ENCODE peak calls at places on chromosomes 3 and 15, in six cellular contexts. One of them, this sample, is unnamed.

GRCh38 chr3:154220462-154220861 is 99.3 kb downstream of the ARHGEF26 start:
- DNase-seq in tibial artery: no peak
- DNase-seq in IMR-90: no peak
- DNase-seq in spleen: no peak
- DNase-seq in AG09309: no peak
- DNase-seq in Peyer's patch: no peak
- DNase-seq in this sample: no peak

GRCh38 chr3:134857776-134858515 is 62.9 kb downstream of the EPHB1 start:
- DNase-seq in tibial artery: no peak
- DNase-seq in IMR-90: no peak
- DNase-seq in Peyer's patch: no peak
- DNase-seq in AG09309: no peak
- DNase-seq in spleen: no peak
- DNase-seq in this sample: no peak

GRCh38 chr3:39284457-39284881 is 4.6 kb upstream of the CX3CR1 start:
- DNase-seq in AG09309: no peak
- DNase-seq in tibial artery: no peak
- DNase-seq in spleen: no peak
- DNase-seq in IMR-90: no peak
- DNase-seq in Peyer's patch: no peak
- DNase-seq in this sample: no peak

GRCh38 chr3:45688194-45688881 is 858 bp upstream of the SACM1L start:
- DNase-seq in tibial artery: peak; percentile 49
- DNase-seq in IMR-90: peak; percentile 33
- DNase-seq in Peyer's patch: peak; percentile 33
- DNase-seq in spleen: peak; percentile 81
- DNase-seq in AG09309: no peak
- DNase-seq in this sample: no peak

GRCh38 chr15:81074773-81075172 is 59.3 kb upstream of the CFAP161 start:
- DNase-seq in Peyer's patch: no peak
- DNase-seq in IMR-90: no peak
- DNase-seq in spleen: no peak
- DNase-seq in tibial artery: no peak
- DNase-seq in AG09309: no peak
- DNase-seq in this sample: no peak

GRCh38 chr3:24591661-24592555 is 97.3 kb upstream of the THRB start:
- DNase-seq in Peyer's patch: no peak
- DNase-seq in spleen: no peak
- DNase-seq in AG09309: peak; percentile 18
- DNase-seq in IMR-90: no peak
- DNase-seq in tibial artery: no peak
- DNase-seq in this sample: no peak

GRCh38 chr15:68668926-68669600 is 90.3 kb downstream of the CORO2B start:
- DNase-seq in AG09309: no peak
- DNase-seq in Peyer's patch: no peak
- DNase-seq in spleen: peak; percentile 55
- DNase-seq in IMR-90: no peak
- DNase-seq in tibial artery: no peak
- DNase-seq in this sample: no peak

GRCh38 chr3:71930056-71930991 is 145.4 kb upstream of the PROK2 start:
- DNase-seq in spleen: no peak
- DNase-seq in Peyer's patch: no peak
- DNase-seq in IMR-90: peak; percentile 17
- DNase-seq in AG09309: peak; percentile 2
- DNase-seq in tibial artery: no peak
- DNase-seq in this sample: peak; percentile 72

GRCh38 chr3:185215873-185216586 is 37.8 kb downstream of the EHHADH start:
- DNase-seq in spleen: no peak
- DNase-seq in AG09309: no peak
- DNase-seq in Peyer's patch: no peak
- DNase-seq in tibial artery: no peak
- DNase-seq in IMR-90: peak; percentile 23
- DNase-seq in this sample: peak; percentile 48

GRCh38 chr3:123165163-123165562 is 36.6 kb upstream of the SEC22A start:
- DNase-seq in AG09309: no peak
- DNase-seq in tibial artery: no peak
- DNase-seq in Peyer's patch: no peak
- DNase-seq in spleen: no peak
- DNase-seq in IMR-90: no peak
- DNase-seq in this sample: no peak

GRCh38 chr3:190024912-190025311 is 95.8 kb downstream of the P3H2 start:
- DNase-seq in spleen: no peak
- DNase-seq in Peyer's patch: no peak
- DNase-seq in IMR-90: peak; percentile 77
- DNase-seq in AG09309: no peak
- DNase-seq in tibial artery: no peak
- DNase-seq in this sample: peak; percentile 74

GRCh38 chr3:46930945-46931403 is 45.6 kb downstream of the CCDC12 start:
- DNase-seq in tibial artery: peak; percentile 12
- DNase-seq in IMR-90: no peak
- DNase-seq in Peyer's patch: no peak
- DNase-seq in AG09309: no peak
- DNase-seq in spleen: peak; percentile 70
- DNase-seq in this sample: no peak

GRCh38 chr3:104820959-104821358 is 545.8 kb upstream of the ALCAM start:
- DNase-seq in Peyer's patch: no peak
- DNase-seq in AG09309: no peak
- DNase-seq in IMR-90: no peak
- DNase-seq in tibial artery: no peak
- DNase-seq in spleen: no peak
- DNase-seq in this sample: no peak

GRCh38 chr3:120218981-120219380 is 66.0 kb downstream of the GPR156 start:
- DNase-seq in AG09309: no peak
- DNase-seq in IMR-90: no peak
- DNase-seq in Peyer's patch: no peak
- DNase-seq in tibial artery: no peak
- DNase-seq in spleen: no peak
- DNase-seq in this sample: no peak

GRCh38 chr3:142779591-142779990 is 55.8 kb downstream of the TRPC1 start:
- DNase-seq in AG09309: no peak
- DNase-seq in spleen: no peak
- DNase-seq in IMR-90: peak; percentile 60
- DNase-seq in Peyer's patch: no peak
- DNase-seq in tibial artery: no peak
- DNase-seq in this sample: peak; percentile 10

GRCh38 chr3:105527949-105528348 is 161.2 kb downstream of the ALCAM start:
- DNase-seq in IMR-90: peak; percentile 49
- DNase-seq in spleen: no peak
- DNase-seq in AG09309: no peak
- DNase-seq in tibial artery: no peak
- DNase-seq in Peyer's patch: no peak
- DNase-seq in this sample: no peak

GRCh38 chr15:57323806-57324589 is 52.3 kb upstream of the CGNL1 start:
- DNase-seq in Peyer's patch: no peak
- DNase-seq in tibial artery: no peak
- DNase-seq in spleen: no peak
- DNase-seq in AG09309: no peak
- DNase-seq in IMR-90: peak; percentile 60
- DNase-seq in this sample: no peak

GRCh38 chr15:65829150-65829764 is 37.2 kb upstream of the DENND4A start:
- DNase-seq in Peyer's patch: no peak
- DNase-seq in spleen: no peak
- DNase-seq in AG09309: no peak
- DNase-seq in IMR-90: peak; percentile 22
- DNase-seq in tibial artery: no peak
- DNase-seq in this sample: peak; percentile 56

GRCh38 chr3:170047133-170047404 is 9.3 kb downstream of the GPR160 start:
- DNase-seq in AG09309: no peak
- DNase-seq in IMR-90: no peak
- DNase-seq in Peyer's patch: no peak
- DNase-seq in spleen: no peak
- DNase-seq in tibial artery: no peak
- DNase-seq in this sample: no peak

GRCh38 chr3:111649180-111649579 is 54.0 kb upstream of the ZBED2 start:
- DNase-seq in IMR-90: peak; percentile 73
- DNase-seq in AG09309: no peak
- DNase-seq in Peyer's patch: no peak
- DNase-seq in spleen: no peak
- DNase-seq in tibial artery: no peak
- DNase-seq in this sample: peak; percentile 88

GRCh38 chr15:75508741-75509532 is 57.4 kb upstream of the SIN3A start:
- DNase-seq in spleen: no peak
- DNase-seq in AG09309: no peak
- DNase-seq in IMR-90: peak; percentile 65
- DNase-seq in tibial artery: no peak
- DNase-seq in Peyer's patch: no peak
- DNase-seq in this sample: peak; percentile 72

GRCh38 chr3:54951405-54951804 is 23.5 kb upstream of the LRTM1 start:
- DNase-seq in tibial artery: peak; percentile 74
- DNase-seq in AG09309: peak; percentile 72
- DNase-seq in IMR-90: peak; percentile 93
- DNase-seq in Peyer's patch: peak; percentile 17
- DNase-seq in spleen: no peak
- DNase-seq in this sample: peak; percentile 90

GRCh38 chr15:32135326-32135725 is 105.0 kb downstream of the CHRNA7 start:
- DNase-seq in tibial artery: no peak
- DNase-seq in IMR-90: no peak
- DNase-seq in AG09309: no peak
- DNase-seq in spleen: no peak
- DNase-seq in Peyer's patch: no peak
- DNase-seq in this sample: no peak

GRCh38 chr3:99920530-99921376 is 103.1 kb downstream of the CMSS1 start:
- DNase-seq in tibial artery: peak; percentile 84
- DNase-seq in IMR-90: peak; percentile 76
- DNase-seq in Peyer's patch: peak; percentile 20
- DNase-seq in AG09309: no peak
- DNase-seq in spleen: no peak
- DNase-seq in this sample: peak; percentile 83

GRCh38 chr15:29638781-29639180 is 183.5 kb downstream of the TJP1 start:
- DNase-seq in spleen: no peak
- DNase-seq in Peyer's patch: no peak
- DNase-seq in tibial artery: no peak
- DNase-seq in AG09309: no peak
- DNase-seq in IMR-90: peak; percentile 14
- DNase-seq in this sample: no peak

GRCh38 chr3:125004196-125004595 is 51.6 kb downstream of the HEG1 start:
- DNase-seq in AG09309: no peak
- DNase-seq in IMR-90: peak; percentile 56
- DNase-seq in Peyer's patch: no peak
- DNase-seq in spleen: no peak
- DNase-seq in tibial artery: no peak
- DNase-seq in this sample: no peak

GRCh38 chr3:104133004-104133403 is 1233.7 kb upstream of the ALCAM start:
- DNase-seq in spleen: no peak
- DNase-seq in AG09309: no peak
- DNase-seq in Peyer's patch: no peak
- DNase-seq in tibial artery: no peak
- DNase-seq in IMR-90: no peak
- DNase-seq in this sample: no peak

GRCh38 chr3:56154297-56154696 is 314.0 kb downstream of the ERC2 start:
- DNase-seq in Peyer's patch: no peak
- DNase-seq in IMR-90: no peak
- DNase-seq in AG09309: no peak
- DNase-seq in spleen: no peak
- DNase-seq in tibial artery: no peak
- DNase-seq in this sample: no peak

GRCh38 chr3:161879470-161879869 is 382.9 kb downstream of the OTOL1 start:
- DNase-seq in IMR-90: no peak
- DNase-seq in Peyer's patch: no peak
- DNase-seq in AG09309: no peak
- DNase-seq in tibial artery: no peak
- DNase-seq in spleen: no peak
- DNase-seq in this sample: no peak

GRCh38 chr15:77530576-77530975 is 102.1 kb downstream of the LINGO1 start:
- DNase-seq in Peyer's patch: no peak
- DNase-seq in spleen: peak; percentile 23
- DNase-seq in AG09309: no peak
- DNase-seq in tibial artery: no peak
- DNase-seq in IMR-90: no peak
- DNase-seq in this sample: no peak

GRCh38 chr3:11662392-11662990 is 18.8 kb upstream of the VGLL4 start:
- DNase-seq in AG09309: no peak
- DNase-seq in IMR-90: no peak
- DNase-seq in tibial artery: no peak
- DNase-seq in Peyer's patch: no peak
- DNase-seq in spleen: no peak
- DNase-seq in this sample: peak; percentile 38
- TF ChIP-seq CTCF in AG09309: peak; percentile 61
- TF ChIP-seq CTCF in IMR-90: peak; percentile 35
- TF ChIP-seq CTCF in tibial artery: peak; percentile 40
- TF ChIP-seq CTCF in Peyer's patch: no peak
- TF ChIP-seq CTCF in spleen: no peak
- TF ChIP-seq CTCF in this sample: peak; percentile 53

GRCh38 chr15:96347181-96348111 is 16.9 kb downstream of the NR2F2 start:
- DNase-seq in Peyer's patch: no peak
- DNase-seq in AG09309: no peak
- DNase-seq in IMR-90: no peak
- DNase-seq in spleen: peak; percentile 80
- DNase-seq in tibial artery: peak; percentile 71
- DNase-seq in this sample: peak; percentile 80

GRCh38 chr15:96345560-96346389 is 15.3 kb downstream of the NR2F2 start:
- DNase-seq in AG09309: no peak
- DNase-seq in tibial artery: peak; percentile 91
- DNase-seq in Peyer's patch: no peak
- DNase-seq in IMR-90: peak; percentile 83
- DNase-seq in spleen: peak; percentile 86
- DNase-seq in this sample: peak; percentile 87

GRCh38 chr15:96344706-96345559 is 14.4 kb downstream of the NR2F2 start:
- DNase-seq in IMR-90: no peak
- DNase-seq in Peyer's patch: no peak
- DNase-seq in AG09309: no peak
- DNase-seq in spleen: no peak
- DNase-seq in tibial artery: no peak
- DNase-seq in this sample: peak; percentile 32

GRCh38 chr15:96348112-96349027 is 17.9 kb downstream of the NR2F2 start:
- DNase-seq in spleen: no peak
- DNase-seq in tibial artery: peak; percentile 16
- DNase-seq in AG09309: no peak
- DNase-seq in Peyer's patch: no peak
- DNase-seq in IMR-90: no peak
- DNase-seq in this sample: peak; percentile 30

GRCh38 chr15:96346409-96346808 is 15.9 kb downstream of the NR2F2 start:
- DNase-seq in AG09309: no peak
- DNase-seq in IMR-90: no peak
- DNase-seq in spleen: no peak
- DNase-seq in tibial artery: no peak
- DNase-seq in Peyer's patch: no peak
- DNase-seq in this sample: no peak
- H3K4me3 ChIP-seq in AG09309: no peak overlapping the region
- H3K4me3 ChIP-seq in IMR-90: no peak overlapping the region
- H3K4me3 ChIP-seq in spleen: peak overlapping the region; percentile 64
- H3K4me3 ChIP-seq in tibial artery: peak overlapping the region; percentile 92
- H3K4me3 ChIP-seq in Peyer's patch: peak overlapping the region; percentile 52
- H3K4me3 ChIP-seq in this sample: peak overlapping the region; percentile 56

GRCh38 chr3:183265157-183265642 is 12.1 kb downstream of the B3GNT5 start:
- DNase-seq in IMR-90: no peak
- DNase-seq in Peyer's patch: no peak
- DNase-seq in spleen: no peak
- DNase-seq in tibial artery: no peak
- DNase-seq in AG09309: no peak
- DNase-seq in this sample: peak; percentile 82
- TF ChIP-seq CTCF in IMR-90: no peak
- TF ChIP-seq CTCF in Peyer's patch: no peak
- TF ChIP-seq CTCF in spleen: no peak
- TF ChIP-seq CTCF in tibial artery: no peak
- TF ChIP-seq CTCF in AG09309: no peak
- TF ChIP-seq CTCF in this sample: no peak

GRCh38 chr15:101127503-101128076 is 124.3 kb downstream of the CHSY1 start:
- DNase-seq in spleen: peak; percentile 88
- DNase-seq in tibial artery: peak; percentile 91
- DNase-seq in Peyer's patch: peak; percentile 41
- DNase-seq in AG09309: peak; percentile 88
- DNase-seq in IMR-90: peak; percentile 98
- DNase-seq in this sample: peak; percentile 96
- H3K4me3 ChIP-seq in spleen: no peak overlapping the region
- H3K4me3 ChIP-seq in tibial artery: no peak overlapping the region
- H3K4me3 ChIP-seq in Peyer's patch: no peak overlapping the region
- H3K4me3 ChIP-seq in AG09309: no peak overlapping the region
- H3K4me3 ChIP-seq in IMR-90: no peak overlapping the region
- H3K4me3 ChIP-seq in this sample: peak overlapping the region; percentile 6

GRCh38 chr3:18445421-18446066 is 20.4 kb upstream of the SATB1 start:
- DNase-seq in spleen: peak; percentile 90
- DNase-seq in AG09309: no peak
- DNase-seq in IMR-90: no peak
- DNase-seq in Peyer's patch: peak; percentile 81
- DNase-seq in tibial artery: no peak
- DNase-seq in this sample: no peak
- TF ChIP-seq CTCF in spleen: no peak
- TF ChIP-seq CTCF in AG09309: no peak
- TF ChIP-seq CTCF in IMR-90: no peak
- TF ChIP-seq CTCF in Peyer's patch: no peak
- TF ChIP-seq CTCF in tibial artery: no peak
- TF ChIP-seq CTCF in this sample: no peak